ENCODE peak calls at places on chromosomes 7 and 10, in ten cellular contexts. W is GM23248; Z is psoas muscle; B is suprapubic skin; U is lower lobe of right lung; M is spleen; V is CD8-positive, alpha-beta T cell; O is body of pancreas; Q is cardiac muscle cell; T is tibial artery. D is an unnamed sample.

GRCh38 chr7:128705891-128706333 is 33.2 kb upstream of the CALU start:
- DNase-seq in U (no peak), B (no peak), V (no peak), O (no peak), Z (no peak), Q (peak; percentile 81), T (no peak), W (peak; percentile 62), M (no peak), D (no peak)

GRCh38 chr10:89531359-89531758 is 4.0 kb downstream of the SLC16A12 start:
- DNase-seq in U (no peak), O (no peak), W (no peak), V (no peak), B (no peak), Q (no peak), T (no peak), M (no peak), Z (no peak), D (no peak)

GRCh38 chr7:91940171-91940570 is 491 bp upstream of the AKAP9 start:
- DNase-seq in U (no peak), Q (peak; percentile 34), M (no peak), W (peak; percentile 55), Z (peak; percentile 18), B (no peak), V (peak; percentile 54), T (peak; percentile 41), O (peak; percentile 28), D (peak; percentile 52)

GRCh38 chr10:11010582-11010981 is 7.1 kb upstream of the CELF2 start:
- DNase-seq in Q (no peak), W (no peak), B (no peak), T (no peak), M (no peak), O (no peak), Z (no peak), U (no peak), V (no peak), D (no peak)

GRCh38 chr7:132899833-132900232 is 182.1 kb downstream of the CHCHD3 start:
- DNase-seq in V (no peak), Z (no peak), Q (peak; percentile 31), W (no peak), U (no peak), M (no peak), T (no peak), O (no peak), B (no peak), D (no peak)

GRCh38 chr7:151540146-151540545 is 20.5 kb upstream of the RHEB start:
- DNase-seq in O (no peak), Q (no peak), U (no peak), B (no peak), W (no peak), T (no peak), M (no peak), Z (no peak), V (no peak), D (no peak)

GRCh38 chr7:112986256-112987031 is 100.2 kb downstream of the GPR85 start:
- DNase-seq in T (no peak), Z (no peak), O (no peak), M (no peak), W (peak; percentile 81), V (no peak), B (no peak), Q (peak; percentile 61), U (no peak), D (no peak)

GRCh38 chr7:6443372-6443941 is 4.3 kb downstream of the DAGLB start:
- DNase-seq in U (peak; percentile 3), W (peak; percentile 97), M (no peak), T (no peak), B (no peak), O (no peak), V (no peak), Z (no peak), Q (peak; percentile 88), D (no peak)

GRCh38 chr7:146414373-146414772 is 297.8 kb downstream of the CNTNAP2 start:
- DNase-seq in U (no peak), T (no peak), W (no peak), O (no peak), Z (no peak), V (no peak), B (no peak), Q (no peak), M (no peak), D (no peak)

GRCh38 chr10:75685187-75685586 is 253.8 kb downstream of the LRMDA start:
- DNase-seq in Q (no peak), O (no peak), M (no peak), Z (no peak), V (no peak), W (no peak), B (no peak), T (no peak), U (peak; percentile 48), D (no peak)

GRCh38 chr10:86757110-86757790 is 831 bp downstream of the BMPR1A start:
- DNase-seq in W (peak; percentile 82), M (peak; percentile 83), O (peak; percentile 33), Z (no peak), U (peak; percentile 57), T (peak; percentile 38), V (peak; percentile 53), B (no peak), Q (peak; percentile 71), D (peak; percentile 77)

GRCh38 chr7:82859106-82859850 is 303.4 kb downstream of the PCLO start:
- DNase-seq in W (peak; percentile 10), M (no peak), U (no peak), Q (no peak), V (no peak), O (no peak), T (no peak), Z (no peak), B (no peak), D (no peak)

GRCh38 chr10:89414146-89414878 is at the start of gene IFIT5:
- DNase-seq in W (peak; percentile 86), T (peak; percentile 73), Q (peak; percentile 77), B (peak; percentile 87), U (peak; percentile 85), Z (peak; percentile 76), M (peak; percentile 93), O (peak; percentile 75), V (peak; percentile 83), D (peak; percentile 62)

GRCh38 chr10:14880201-14880600 is 1.5 kb downstream of the SUV39H2 start:
- DNase-seq in V (no peak), B (no peak), W (peak; percentile 18), T (no peak), Q (no peak), Z (no peak), U (no peak), M (no peak), O (no peak), D (peak; percentile 3)
- H3K4me3 ChIP-seq in V (no peak overlapping the region), B (peak overlapping the region; percentile 72), W (peak overlapping the region; percentile 82), T (no peak overlapping the region), Q (peak overlapping the region; percentile 84), Z (peak overlapping the region; percentile 88), U (peak overlapping the region; percentile 70), M (no peak overlapping the region), O (no peak overlapping the region), D (peak overlapping the region; percentile 95)

DNA sequence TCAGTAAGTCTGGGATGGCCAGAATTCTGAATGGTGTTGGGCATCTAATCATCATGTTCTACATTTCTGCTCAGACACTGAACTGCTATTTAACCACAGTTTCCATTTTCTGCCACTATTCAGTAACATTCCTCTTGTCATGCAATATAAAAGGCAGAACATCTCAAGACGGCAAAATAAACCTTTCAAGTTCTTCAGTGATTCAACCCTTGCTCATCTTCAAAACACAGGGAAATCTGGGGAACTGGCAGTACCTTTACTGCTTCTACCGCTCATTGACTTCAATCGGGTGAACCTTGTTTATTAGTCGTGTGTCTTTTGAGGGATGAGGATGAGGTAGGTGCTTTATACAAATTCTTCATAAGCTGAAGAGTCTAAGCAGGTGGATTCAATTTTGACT is 184.7 kb upstream of the ANK3 start:
- DNase-seq in O (no peak), W (no peak), U (no peak), T (no peak), B (no peak), Z (no peak), M (no peak), V (no peak), Q (no peak), D (no peak)
- H3K4me1 ChIP-seq in O (peaks cover 25% of the 10 kb centered on the region), W (peaks cover 6% of the 10 kb centered on the region), U (no peaks in the 10 kb centered on the region), T (peaks cover 9% of the 10 kb centered on the region), B (peaks cover 12% of the 10 kb centered on the region), Z (peaks cover 14% of the 10 kb centered on the region), M (no peaks in the 10 kb centered on the region), V (no peaks in the 10 kb centered on the region), Q (peaks cover 34% of the 10 kb centered on the region), D (peaks cover 23% of the 10 kb centered on the region)

DNA sequence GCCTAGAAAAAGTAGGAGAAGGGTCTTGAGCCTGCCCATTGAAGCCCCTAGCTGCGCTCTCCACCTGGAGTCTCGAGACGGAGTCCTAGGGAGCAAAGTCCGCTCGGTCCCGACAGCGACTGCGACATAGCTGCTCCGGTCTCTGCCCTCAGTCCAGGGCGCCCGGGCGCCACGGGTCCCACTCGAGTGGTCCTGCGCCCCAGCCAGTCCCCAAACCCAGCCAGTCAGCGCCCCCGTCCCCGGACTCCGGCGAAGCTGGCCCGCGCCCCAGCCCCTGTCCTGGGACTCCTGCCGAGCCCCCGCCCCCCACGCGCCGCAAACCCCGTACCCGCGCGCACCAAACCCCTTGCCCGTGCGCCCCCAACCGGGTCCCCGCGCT is 480 bp downstream of the TNS3 start:
- DNase-seq in T (no peak), W (peak; percentile 42), B (no peak), V (no peak), Q (no peak), Z (no peak), M (peak; percentile 84), U (no peak), O (peak; percentile 49), D (no peak)
- H3K4me3 ChIP-seq in T (peak overlapping the region; percentile 72), W (peak overlapping the region; percentile 86), B (peak overlapping the region; percentile 54), V (no peak overlapping the region), Q (peak overlapping the region; percentile 61), Z (peak overlapping the region; percentile 73), M (peak overlapping the region; percentile 61), U (peak overlapping the region; percentile 71), O (peak overlapping the region; percentile 68), D (peak overlapping the region; percentile 92)

GRCh38 chr10:124699471-124700292 is 44.5 kb downstream of the FAM53B start:
- DNase-seq in B (no peak), W (no peak), Q (no peak), V (no peak), O (no peak), U (no peak), T (no peak), M (peak; percentile 75), Z (peak; percentile 50), D (no peak)

GRCh38 chr10:124701435-124701834 is 42.7 kb downstream of the FAM53B start:
- DNase-seq in Z (peak; percentile 93), U (peak; percentile 87), V (no peak), B (no peak), T (peak; percentile 92), Q (peak; percentile 95), O (peak; percentile 92), W (peak; percentile 14), M (peak; percentile 91), D (no peak)

GRCh38 chr10:124701881-124702656 is 42.1 kb downstream of the FAM53B start:
- DNase-seq in U (no peak), T (peak; percentile 65), V (no peak), Z (peak; percentile 52), O (peak; percentile 48), M (peak; percentile 68), Q (peak; percentile 87), B (no peak), W (no peak), D (no peak)

GRCh38 chr10:124700293-124701037 is 43.7 kb downstream of the FAM53B start:
- DNase-seq in U (no peak), Z (no peak), W (no peak), V (no peak), O (no peak), B (no peak), T (no peak), M (peak; percentile 78), Q (no peak), D (no peak)

DNA sequence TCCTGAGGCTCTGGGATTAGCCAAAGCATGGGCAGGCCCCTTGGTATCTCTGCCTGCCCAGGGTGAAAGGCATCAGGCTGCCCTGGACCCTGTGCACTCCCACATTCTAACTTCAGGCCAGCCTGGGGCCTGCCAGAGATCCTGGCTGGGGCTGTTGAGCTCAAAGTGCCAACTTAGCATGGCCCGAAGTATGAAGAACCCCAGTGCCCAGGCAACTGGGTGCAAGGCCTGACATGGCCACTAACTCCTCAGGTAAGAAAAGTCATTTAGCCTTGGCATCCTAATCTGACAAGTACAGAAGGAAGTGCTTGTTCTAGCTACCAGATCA is 43.2 kb downstream of the FAM53B start:
- DNase-seq in Q (no peak), M (peak; percentile 64), V (no peak), W (no peak), O (no peak), B (no peak), T (no peak), U (no peak), Z (no peak), D (no peak)
- H3K4me1 ChIP-seq in Q (peaks cover 35% of the 10 kb centered on the region), M (peaks cover 98% of the 10 kb centered on the region), V (peaks cover 97% of the 10 kb centered on the region), W (no peaks in the 10 kb centered on the region), O (peaks cover 49% of the 10 kb centered on the region), B (peaks cover 93% of the 10 kb centered on the region), T (peaks cover 50% of the 10 kb centered on the region), U (peaks cover 96% of the 10 kb centered on the region), Z (peaks cover 94% of the 10 kb centered on the region), D (no peaks in the 10 kb centered on the region)

D was measured in HAP-1.